ENCODE peak calls at places on chromosome 1, in four cellular contexts. C is glutamatergic neuron; X is ACHN; I is activated T-helper 1 cell treated with anti-CD3 and anti-CD28 coated beads, Interleukin-12 subunit alpha, Interleukin-12 subunit beta, Interleukin-2, Interleukin-4 antibody, amounts not matched to agents 30 ng/mL and 10 ng/mL and 1 ng/mL, durations not matched to agents 14 hours and 24 hours and 36 hours. F is an unnamed sample.

GRCh38 chr1:161781995-161782394 is 15.9 kb downstream of the ATF6 start:
- DNase-seq in C (no peak), X (no peak), I (no peak), F (no peak)

GRCh38 chr1:150160964-150161626 is 11.4 kb downstream of the PLEKHO1 start:
- DNase-seq in C (no peak), X (no peak), I (no peak), F (no peak)

GRCh38 chr1:247494746-247495145 is 36.8 kb upstream of the OR2B11 start:
- DNase-seq in C (no peak), X (no peak), I (no peak), F (no peak)

GRCh38 chr1:169809370-169810095 is 14.8 kb upstream of the METTL18 start:
- DNase-seq in C (no peak), X (peak), I (no peak), F (no peak)

GRCh38 chr1:36673207-36673606 is 190.5 kb upstream of the CSF3R start:
- DNase-seq in C (no peak), X (no peak), I (no peak), F (no peak)

GRCh38 chr1:54977938-54978337 is 2.5 kb upstream of the TMEM61 start:
- DNase-seq in C (no peak), X (no peak), I (no peak), F (no peak)

GRCh38 chr1:10020668-10021067 is 12.1 kb upstream of the UBE4B start:
- DNase-seq in C (no peak), X (no peak), I (no peak), F (no peak)

GRCh38 chr1:207218512-207219352 is 102.7 kb upstream of the CD55 start:
- DNase-seq in C (no peak), X (peak), I (no peak), F (peak)

GRCh38 chr1:248710305-248710900 is 7.8 kb upstream of the OR14I1 start:
- DNase-seq in C (no peak), X (no peak), I (no peak), F (no peak)

GRCh38 chr1:22383526-22384291 is 67.9 kb upstream of the ZBTB40 start:
- DNase-seq in C (no peak), X (no peak), I (no peak), F (no peak)

GRCh38 chr1:66705100-66705499 is 47.2 kb upstream of the DYNLT5 start:
- DNase-seq in C (no peak), X (no peak), I (no peak), F (no peak)

GRCh38 chr1:8939362-8939995 is 6.2 kb upstream of the CA6 start:
- DNase-seq in C (no peak), X (no peak), I (no peak), F (no peak)

GRCh38 chr1:98086156-98086555 is 165.3 kb upstream of the DPYD start:
- DNase-seq in C (no peak), X (peak), I (no peak), F (peak)

GRCh38 chr1:107493111-107493716 is 352.4 kb downstream of the NTNG1 start:
- DNase-seq in C (no peak), X (no peak), I (no peak), F (no peak)

GRCh38 chr1:171433451-171433850 is 51.9 kb upstream of the PRRC2C start:
- DNase-seq in C (no peak), X (peak), I (no peak), F (peak)